ENCODE peak calls at places on chromosomes 4 and X, in nine cellular contexts. L is prostate gland, J is K562, F is stomach, V is endothelial cell of umbilical vein, H is IMR-90, B is esophagus muscularis mucosa, W is uterus, Y is HepG2. Q is an unnamed sample.

GRCh38 chr4:39976141-39976944 is 1.4 kb downstream of the PDS5A start:
- DNase-seq in F (peak), B (peak), Y (peak), H (peak), J (peak), L (peak), V (peak), W (peak), Q (peak)

GRCh38 chr4:6201580-6202091 is 1.3 kb upstream of the JAKMIP1 start:
- DNase-seq in L (no peak), B (no peak), Y (no peak), H (no peak), V (no peak), J (peak), W (no peak), F (no peak), Q (no peak)

GRCh38 chrX:98605941-98606340 is 1722.2 kb downstream of the RPA4 start:
- DNase-seq in F (no peak), B (no peak), V (no peak), J (no peak), Y (no peak), H (no peak), L (no peak), W (no peak), Q (no peak)

GRCh38 chr4:80265571-80266266 is 745 bp upstream of the FGF5 start:
- DNase-seq in V (peak), J (peak), W (no peak), H (peak), F (no peak), L (no peak), Y (no peak), B (no peak), Q (no peak)

GRCh38 chrX:100654256-100654655 is 10.3 kb downstream of the SRPX2 start:
- DNase-seq in B (no peak), W (no peak), L (no peak), V (peak), F (no peak), J (peak), H (peak), Y (no peak), Q (no peak)

GRCh38 chr4:7067147-7067522 is 729 bp downstream of the GRPEL1 start:
- DNase-seq in H (no peak), J (peak), F (peak), L (no peak), Y (peak), W (no peak), B (no peak), V (peak), Q (no peak)

GRCh38 chrX:20718592-20718991 is 451.9 kb upstream of the RPS6KA3 start:
- DNase-seq in J (no peak), W (no peak), L (no peak), H (no peak), B (no peak), Y (no peak), V (no peak), F (no peak), Q (no peak)

GRCh38 chrX:18931972-18932371 is 51.9 kb downstream of the PHKA2 start:
- DNase-seq in F (no peak), B (no peak), J (peak), H (peak), Y (peak), W (no peak), L (no peak), V (peak), Q (peak)

GRCh38 chrX:8731579-8732395 is at the start of gene ANOS1:
- DNase-seq in Y (no peak), B (no peak), L (peak), H (no peak), V (peak), J (no peak), W (no peak), F (peak), Q (peak)
- TF ChIP-seq POLR2A in Y (no peak), B (no peak), L (no peak), H (no peak), V (no peak), J (no peak), W (no peak), F (no peak), Q (peak)

GRCh38 chr4:127772769-127773671 is 9.1 kb upstream of the HSPA4L start:
- DNase-seq in H (no peak), B (no peak), W (no peak), V (no peak), L (no peak), Y (no peak), F (no peak), J (no peak), Q (no peak)
- TF ChIP-seq POLR2A in H (no peak), B (no peak), W (no peak), V (no peak), L (no peak), Y (no peak), F (no peak), J (no peak), Q (no peak)

DNA sequence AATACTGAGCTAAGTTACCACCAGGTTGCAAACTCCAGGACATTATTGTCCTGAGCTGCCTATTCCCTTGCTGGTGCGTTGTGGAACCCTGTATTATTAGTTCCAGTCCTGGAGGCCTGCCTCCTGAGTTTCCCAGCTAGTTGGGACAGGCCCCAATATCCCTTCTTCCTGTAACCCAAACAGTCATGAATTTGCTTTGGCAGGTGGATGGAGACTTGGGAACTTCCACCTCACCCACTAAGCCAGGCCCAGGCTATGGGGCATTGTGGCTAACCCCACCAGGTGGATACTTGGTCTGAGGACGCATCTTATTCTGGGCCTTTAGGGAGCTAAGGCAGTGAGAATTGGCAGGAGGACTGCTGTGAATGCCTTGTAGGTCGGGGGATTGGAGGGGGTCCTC is 5.0 kb downstream of the RBM3 start:
- DNase-seq in J (no peak), H (no peak), F (no peak), Y (no peak), L (no peak), W (no peak), V (no peak), B (no peak), Q (no peak)
- TF ChIP-seq POLR2A in J (no peak), H (no peak), F (no peak), Y (peak), L (no peak), W (no peak), V (no peak), B (no peak), Q (no peak)

GRCh38 chr4:8143392-8144140 is 15.0 kb downstream of the ABLIM2 start:
- DNase-seq in F (no peak), J (no peak), L (no peak), Y (no peak), B (no peak), V (no peak), H (no peak), W (no peak), Q (no peak)
- TF ChIP-seq POLR2A in F (no peak), J (no peak), L (no peak), Y (no peak), B (no peak), V (no peak), H (no peak), W (no peak), Q (no peak)

GRCh38 chrX:107748490-107748889 is 27.1 kb downstream of the TSC22D3 start:
- DNase-seq in L (no peak), J (no peak), H (no peak), F (no peak), B (no peak), V (no peak), Y (no peak), W (no peak), Q (no peak)

GRCh38 chrX:107750263-107750662 is 25.3 kb downstream of the TSC22D3 start:
- DNase-seq in F (no peak), J (no peak), B (no peak), W (no peak), H (no peak), V (no peak), L (no peak), Y (no peak), Q (no peak)

GRCh38 chrX:107751127-107751526 is 24.5 kb downstream of the TSC22D3 start:
- DNase-seq in H (no peak), F (no peak), W (no peak), J (no peak), L (no peak), B (no peak), Y (no peak), V (no peak), Q (no peak)

GRCh38 chrX:107744868-107745267 is 30.7 kb downstream of the TSC22D3 start:
- DNase-seq in L (no peak), B (no peak), V (no peak), J (no peak), F (no peak), H (no peak), Y (no peak), W (no peak), Q (no peak)

DNA sequence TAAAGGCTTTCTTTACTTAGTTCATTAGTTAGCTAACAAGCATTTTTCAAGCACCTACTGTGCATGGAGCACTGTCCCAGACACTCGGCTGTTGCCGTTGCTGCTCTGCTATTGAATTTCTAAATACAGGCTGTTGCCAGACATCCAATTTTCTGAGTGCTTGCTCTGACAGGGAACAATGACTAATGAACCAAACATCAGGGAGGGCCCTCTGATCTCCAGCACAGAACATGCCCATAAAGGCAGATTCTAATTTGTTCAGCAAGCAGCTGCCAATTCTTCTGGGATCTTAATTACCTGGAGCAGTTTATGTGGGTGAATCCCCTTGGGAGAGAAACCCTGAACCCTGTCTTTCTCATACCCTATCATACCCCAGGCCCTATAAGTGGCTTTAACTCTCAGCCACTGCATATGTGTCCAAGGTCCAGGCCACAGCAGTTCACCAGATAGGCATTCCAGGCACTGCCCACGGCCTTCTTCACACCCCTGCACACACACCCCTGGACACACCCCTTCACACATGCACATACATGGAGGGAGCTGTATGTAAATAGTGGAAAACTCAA is 27.9 kb downstream of the TSC22D3 start:
- DNase-seq in L (peak), W (peak), B (no peak), Y (no peak), V (no peak), J (no peak), H (peak), F (no peak), Q (peak)
- TF ChIP-seq POLR2A in L (no peak), W (no peak), B (no peak), Y (no peak), V (no peak), J (no peak), H (no peak), F (no peak), Q (no peak)

GRCh38 chr4:10079256-10079655 is 37.3 kb downstream of the WDR1 start:
- DNase-seq in J (no peak), H (no peak), V (no peak), B (no peak), L (no peak), W (no peak), Y (no peak), F (peak), Q (no peak)

GRCh38 chr4:10075953-10076391 is 40.6 kb downstream of the WDR1 start:
- DNase-seq in W (peak), H (no peak), B (no peak), J (no peak), V (no peak), Y (no peak), L (no peak), F (peak), Q (no peak)

GRCh38 chr4:10078481-10079233 is 37.9 kb downstream of the WDR1 start:
- DNase-seq in H (no peak), Y (no peak), L (no peak), J (no peak), V (no peak), W (no peak), F (peak), B (no peak), Q (no peak)

GRCh38 chr4:10077101-10077491 is 39.5 kb downstream of the WDR1 start:
- DNase-seq in F (peak), H (no peak), V (no peak), J (no peak), L (no peak), B (no peak), Y (no peak), W (no peak), Q (no peak)

DNA sequence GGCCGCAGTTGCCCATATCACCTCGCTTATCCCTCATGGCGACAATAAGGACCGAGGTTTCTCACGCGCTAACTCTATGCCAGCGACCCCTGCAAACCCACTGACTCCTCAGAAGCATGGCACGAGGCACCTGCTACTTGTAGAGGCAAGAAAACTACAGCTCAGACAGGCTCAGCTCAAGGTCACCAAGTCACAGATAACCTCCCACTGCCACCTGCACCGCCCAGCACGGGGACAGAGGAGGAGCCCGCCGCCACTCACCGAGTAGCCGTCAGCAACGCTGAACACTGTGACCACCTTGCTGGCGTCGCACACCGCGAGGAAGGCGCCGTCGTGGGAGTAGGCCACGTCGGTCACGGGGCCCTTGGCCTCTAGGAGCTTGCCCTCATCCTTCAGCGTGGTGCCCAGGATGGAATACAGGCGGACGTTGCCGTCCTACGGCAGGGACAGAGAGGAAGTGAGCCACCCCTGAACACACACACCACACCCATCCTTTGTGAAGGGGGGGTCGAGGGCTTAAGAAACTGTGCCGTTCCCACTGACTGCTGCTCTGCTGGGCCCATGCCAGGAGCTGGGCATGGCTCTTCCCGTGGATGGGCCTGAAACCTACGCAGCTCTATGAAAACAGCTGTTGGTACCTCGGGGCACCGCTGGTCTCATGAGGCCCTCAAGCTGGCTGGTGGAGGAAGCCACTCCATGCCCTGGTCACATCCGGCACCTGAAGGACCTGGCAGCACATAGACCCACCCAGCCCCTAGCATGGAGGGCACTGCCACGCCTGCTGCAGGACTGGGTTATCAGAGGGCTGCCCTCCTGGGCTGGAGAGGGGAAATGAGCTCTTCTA is 38.9 kb downstream of the WDR1 start:
- DNase-seq in V (peak), W (peak), H (no peak), L (no peak), J (no peak), F (peak), Y (no peak), B (no peak), Q (no peak)
- TF ChIP-seq POLR2A in V (no peak), W (no peak), H (no peak), L (no peak), J (no peak), F (no peak), Y (no peak), B (no peak), Q (no peak)

GRCh38 chr4:145936142-145937020 is 2.2 kb downstream of the ZNF827 start:
- DNase-seq in H (peak), J (peak), L (peak), V (peak), Y (peak), W (peak), B (peak), F (peak), Q (peak)
- TF ChIP-seq POLR2A in H (no peak), J (no peak), L (peak), V (no peak), Y (peak), W (peak), B (no peak), F (no peak), Q (peak)

GRCh38 chrX:130171446-130172126 is at the start of gene RAB33A:
- DNase-seq in V (no peak), Y (no peak), H (no peak), B (no peak), J (no peak), L (no peak), W (peak), F (no peak), Q (no peak)
- TF ChIP-seq POLR2A in V (no peak), Y (no peak), H (no peak), B (no peak), J (no peak), L (no peak), W (no peak), F (no peak), Q (no peak)

GRCh38 chr4:2789801-2790582 is 2.9 kb upstream of the SH3BP2 start:
- DNase-seq in V (no peak), J (no peak), L (no peak), F (peak), Y (no peak), W (no peak), H (no peak), B (no peak), Q (no peak)

GRCh38 chr4:2792711-2793577 is at the start of gene SH3BP2:
- DNase-seq in Y (peak), W (peak), F (peak), H (peak), J (peak), V (peak), L (no peak), B (no peak), Q (peak)

GRCh38 chr4:2790583-2791517 is 2.0 kb upstream of the SH3BP2 start:
- DNase-seq in V (no peak), L (no peak), J (peak), Y (no peak), F (no peak), B (no peak), W (no peak), H (no peak), Q (no peak)

GRCh38 chr4:2792396-2792710 is 532 bp upstream of the SH3BP2 start:
- DNase-seq in L (no peak), J (no peak), B (no peak), Y (no peak), F (no peak), W (no peak), V (no peak), H (no peak), Q (no peak)

DNA sequence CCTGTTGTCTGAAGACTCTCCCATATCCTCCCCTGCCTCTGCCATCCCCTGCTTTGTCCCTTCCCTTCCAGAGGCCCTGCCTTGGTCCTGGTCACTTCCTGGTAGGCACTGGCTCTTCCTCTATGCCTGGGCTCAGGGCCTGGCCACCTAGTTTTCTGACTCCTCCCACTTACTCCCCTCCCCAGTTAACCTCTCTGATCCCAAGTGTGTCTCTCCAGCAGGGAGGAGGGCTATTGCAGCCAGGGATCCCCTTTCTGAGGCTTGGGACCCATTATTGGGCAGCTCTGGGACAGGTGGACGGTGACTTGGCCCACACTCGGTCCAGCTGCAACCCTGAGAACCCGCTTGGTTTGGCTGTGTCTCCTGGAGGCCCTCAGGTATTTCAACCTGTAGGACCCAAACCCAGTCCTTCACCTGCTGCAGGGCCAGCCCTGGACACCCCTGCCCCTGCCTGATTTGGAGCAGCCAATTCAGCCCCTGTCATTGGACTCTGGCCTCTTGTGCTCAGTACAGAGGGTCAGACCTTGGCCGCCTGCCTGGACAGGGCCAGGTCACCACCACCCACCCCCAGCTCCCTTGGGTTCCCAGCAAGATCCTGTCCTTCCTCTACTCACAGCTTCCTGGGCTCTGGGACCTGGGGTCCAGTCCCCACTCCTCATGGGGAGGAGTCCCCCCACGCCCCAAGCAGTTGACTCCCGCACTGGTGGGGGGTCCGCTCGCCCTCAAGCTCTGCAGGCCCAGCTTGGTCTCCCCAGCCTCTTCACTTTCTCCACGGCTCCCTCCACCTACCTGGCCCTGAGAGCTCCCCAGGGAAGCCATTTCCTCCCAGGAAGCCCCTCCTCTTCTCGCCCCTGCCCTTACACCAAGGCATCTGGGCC is 1.1 kb upstream of the SH3BP2 start:
- DNase-seq in F (peak), H (no peak), Y (no peak), B (no peak), V (no peak), J (no peak), W (peak), L (no peak), Q (no peak)
- TF ChIP-seq POLR2A in F (no peak), H (no peak), Y (no peak), B (no peak), V (no peak), J (no peak), W (no peak), L (no peak), Q (no peak)

GRCh38 chr4:11471613-11472012 is 42.9 kb upstream of the HS3ST1 start:
- DNase-seq in W (no peak), F (no peak), B (no peak), Y (no peak), J (no peak), V (peak), L (no peak), H (no peak), Q (no peak)
- TF ChIP-seq POLR2A in W (no peak), F (no peak), B (no peak), Y (no peak), J (no peak), V (no peak), L (no peak), H (no peak), Q (no peak)

Q was measured in H54.